ENCODE peak calls at places on chromosomes 5 and 9, in six cellular contexts. N, S, O, H, B and W are unnamed samples.

GRCh38 chr9:113624721-113625120 is 161.2 kb downstream of the RGS3 start:
- DNase-seq in H (no peak), B (no peak), N (no peak), O (no peak), S (no peak), W (no peak)

GRCh38 chr9:950139-950538 is 26.3 kb upstream of the DMRT3 start:
- DNase-seq in B (no peak), O (no peak), S (no peak), H (no peak), N (no peak), W (no peak)

GRCh38 chr5:88877826-88878225 is 5.2 kb downstream of the MEF2C start:
- DNase-seq in B (no peak), N (no peak), H (no peak), S (no peak), O (no peak), W (no peak)

GRCh38 chr5:61371474-61371873 is 39.4 kb downstream of the ZSWIM6 start:
- DNase-seq in S (no peak), B (no peak), H (no peak), N (no peak), O (no peak), W (no peak)

GRCh38 chr9:133701981-133702797 is 36.0 kb downstream of the SARDH start:
- DNase-seq in S (peak), N (no peak), H (no peak), O (no peak), B (peak), W (peak)

GRCh38 chr9:121771418-121771817 is 120.0 kb downstream of the DAB2IP start:
- DNase-seq in H (no peak), S (no peak), B (no peak), N (no peak), O (no peak), W (no peak)

GRCh38 chr5:11398728-11399127 is 505.5 kb downstream of the CTNND2 start:
- DNase-seq in H (no peak), S (no peak), B (no peak), O (no peak), N (no peak), W (no peak)

GRCh38 chr5:44345871-44346270 is 43.3 kb downstream of the FGF10 start:
- DNase-seq in N (no peak), O (no peak), S (no peak), H (no peak), B (no peak), W (no peak)

GRCh38 chr5:74357827-74358226 is 282.7 kb downstream of the ENC1 start:
- DNase-seq in N (peak), S (no peak), H (no peak), B (no peak), O (no peak), W (no peak)

GRCh38 chr5:38420246-38420645 is 136.2 kb downstream of the LIFR start:
- DNase-seq in N (no peak), O (no peak), B (no peak), H (no peak), S (no peak), W (no peak)

GRCh38 chr5:112641515-112642110 is 96.1 kb upstream of the APC start:
- DNase-seq in O (no peak), B (no peak), S (no peak), N (no peak), H (no peak), W (no peak)

GRCh38 chr5:170552486-170553122 is 48.8 kb downstream of the KCNIP1 start:
- DNase-seq in O (no peak), H (peak), S (no peak), N (peak), B (no peak), W (peak)
- TF ChIP-seq CTCF in O (no peak), H (no peak), S (no peak), N (no peak), B (no peak), W (no peak)

GRCh38 chr5:118692811-118693342 is 295.5 kb downstream of the DTWD2 start:
- DNase-seq in H (no peak), O (no peak), B (no peak), S (no peak), N (no peak), W (no peak)
- TF ChIP-seq CTCF in H (no peak), O (no peak), B (no peak), S (no peak), N (no peak), W (no peak)

GRCh38 chr5:139393497-139394122 is 1.3 kb downstream of the PROB1 start:
- DNase-seq in S (peak), B (no peak), H (no peak), O (no peak), N (no peak), W (no peak)

GRCh38 chr5:139391570-139392323 is 2.0 kb upstream of the MZB1 start:
- DNase-seq in N (no peak), S (peak), B (peak), O (no peak), H (no peak), W (no peak)

GRCh38 chr5:139394123-139394653 is 716 bp downstream of the PROB1 start:
- DNase-seq in S (peak), O (no peak), N (no peak), H (no peak), B (peak), W (peak)

GRCh38 chr5:139392324-139392677 is 2.6 kb upstream of the MZB1 start:
- DNase-seq in O (no peak), N (no peak), H (no peak), S (no peak), B (no peak), W (no peak)

GRCh38 chr5:139392678-139393496 is 2.0 kb downstream of the PROB1 start:
- DNase-seq in O (peak), N (no peak), S (peak), B (peak), H (no peak), W (peak)
- TF ChIP-seq CTCF in O (peak), N (peak), S (peak), B (peak), H (no peak), W (no peak)

GRCh38 chr9:3475300-3476020 is 50.3 kb downstream of the RFX3 start:
- DNase-seq in S (peak), B (no peak), O (no peak), N (no peak), H (no peak), W (no peak)
- TF ChIP-seq CTCF in S (no peak), B (no peak), O (no peak), N (no peak), H (no peak), W (no peak)

DNA sequence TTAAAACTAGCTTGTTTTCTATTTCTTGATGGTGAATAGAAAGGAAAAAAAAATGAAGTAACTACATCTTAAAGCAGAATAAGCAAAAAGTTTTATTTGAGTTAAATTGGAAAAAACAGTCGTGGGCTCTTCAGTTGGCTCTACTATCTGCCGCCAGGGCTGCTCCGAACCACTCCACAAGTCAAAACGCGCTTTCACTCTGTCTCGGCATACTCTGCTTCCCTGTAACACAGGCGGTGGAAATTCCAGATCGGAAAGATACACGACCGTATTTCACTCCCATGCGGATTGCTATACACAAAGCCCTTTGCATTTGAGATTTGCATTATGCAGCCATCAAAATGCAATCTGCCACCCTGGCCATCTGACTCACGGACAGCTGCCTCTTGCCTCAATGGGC is 505.6 kb downstream of the IRX1 start:
- DNase-seq in S (no peak), H (no peak), O (no peak), B (no peak), N (no peak), W (no peak)
- TF ChIP-seq CTCF in S (no peak), H (no peak), O (no peak), B (no peak), N (no peak), W (no peak)

GRCh38 chr5:171951218-171951617 is 55.2 kb downstream of the FBXW11 start:
- DNase-seq in N (no peak), S (no peak), H (no peak), B (no peak), O (no peak), W (no peak)

GRCh38 chr5:171945066-171945465 is 61.4 kb downstream of the FBXW11 start:
- DNase-seq in O (no peak), H (no peak), S (no peak), B (no peak), N (no peak), W (no peak)

GRCh38 chr5:171945476-171945875 is 61.0 kb downstream of the FBXW11 start:
- DNase-seq in B (no peak), S (no peak), O (no peak), H (no peak), N (no peak), W (no peak)

GRCh38 chr5:171946382-171946781 is 60.1 kb downstream of the FBXW11 start:
- DNase-seq in N (no peak), S (no peak), B (no peak), H (no peak), O (no peak), W (no peak)
- TF ChIP-seq CTCF in N (peak), S (no peak), B (no peak), H (no peak), O (no peak), W (no peak)

DNA sequence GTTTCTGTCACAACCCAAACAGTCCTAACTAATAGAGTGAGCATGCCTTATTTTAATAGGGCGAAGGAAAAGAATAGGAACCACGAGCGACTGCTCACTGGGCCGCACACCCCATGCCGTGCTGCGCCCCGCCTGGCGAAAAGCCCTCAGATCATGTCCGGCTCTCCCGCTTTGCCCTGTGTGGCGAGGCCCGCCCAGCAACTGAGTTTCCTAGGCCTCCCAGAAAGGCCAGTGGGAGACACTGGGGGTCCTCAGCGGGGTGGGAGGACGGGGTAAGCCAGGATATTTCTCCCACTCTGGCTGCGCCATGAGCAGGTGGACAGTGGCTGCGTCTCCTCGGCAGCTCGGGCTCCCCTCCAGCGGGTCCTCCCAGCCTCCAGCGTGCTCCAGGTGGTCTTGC is 138.0 kb downstream of the GAPVD1 start:
- DNase-seq in O (no peak), B (no peak), N (no peak), S (no peak), H (no peak), W (no peak)
- TF ChIP-seq CTCF in O (no peak), B (no peak), N (no peak), S (no peak), H (no peak), W (no peak)

DNA sequence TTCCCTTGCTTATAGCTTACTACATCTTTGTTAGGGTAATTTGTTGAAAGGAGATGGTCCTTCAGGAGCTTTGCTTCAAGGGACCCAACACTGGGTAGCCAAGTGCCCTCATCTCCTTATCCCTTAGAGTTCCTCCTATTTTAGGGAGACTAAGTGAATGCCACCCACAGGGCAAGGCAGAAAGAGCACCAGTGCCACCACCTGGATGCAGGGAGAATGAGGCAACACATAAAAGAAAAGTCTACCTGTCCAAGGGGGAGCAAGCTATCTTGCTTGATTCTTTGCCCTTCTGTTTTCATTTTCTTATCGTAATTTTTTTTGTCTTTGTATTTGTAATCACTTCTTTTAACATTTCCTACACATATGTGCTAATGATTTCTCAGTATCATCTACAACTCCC is 205.5 kb downstream of the NPR3 start:
- DNase-seq in S (peak), O (no peak), B (no peak), N (no peak), H (no peak), W (no peak)
- TF ChIP-seq CTCF in S (no peak), O (no peak), B (peak), N (peak), H (no peak), W (no peak)

GRCh38 chr5:139650031-139650688 is 2.0 kb downstream of the CXXC5 start:
- DNase-seq in H (peak), B (peak), N (no peak), S (peak), O (no peak), W (no peak)

GRCh38 chr5:139650689-139651501 is 2.7 kb downstream of the CXXC5 start:
- DNase-seq in O (peak), H (peak), B (no peak), N (no peak), S (no peak), W (no peak)

GRCh38 chr5:139647406-139648204 is 544 bp upstream of the CXXC5 start:
- DNase-seq in H (peak), O (peak), S (no peak), B (no peak), N (no peak), W (no peak)

GRCh38 chr5:139648205-139649081 is at the start of gene CXXC5:
- DNase-seq in N (no peak), B (peak), H (peak), O (peak), S (peak), W (peak)

DNA sequence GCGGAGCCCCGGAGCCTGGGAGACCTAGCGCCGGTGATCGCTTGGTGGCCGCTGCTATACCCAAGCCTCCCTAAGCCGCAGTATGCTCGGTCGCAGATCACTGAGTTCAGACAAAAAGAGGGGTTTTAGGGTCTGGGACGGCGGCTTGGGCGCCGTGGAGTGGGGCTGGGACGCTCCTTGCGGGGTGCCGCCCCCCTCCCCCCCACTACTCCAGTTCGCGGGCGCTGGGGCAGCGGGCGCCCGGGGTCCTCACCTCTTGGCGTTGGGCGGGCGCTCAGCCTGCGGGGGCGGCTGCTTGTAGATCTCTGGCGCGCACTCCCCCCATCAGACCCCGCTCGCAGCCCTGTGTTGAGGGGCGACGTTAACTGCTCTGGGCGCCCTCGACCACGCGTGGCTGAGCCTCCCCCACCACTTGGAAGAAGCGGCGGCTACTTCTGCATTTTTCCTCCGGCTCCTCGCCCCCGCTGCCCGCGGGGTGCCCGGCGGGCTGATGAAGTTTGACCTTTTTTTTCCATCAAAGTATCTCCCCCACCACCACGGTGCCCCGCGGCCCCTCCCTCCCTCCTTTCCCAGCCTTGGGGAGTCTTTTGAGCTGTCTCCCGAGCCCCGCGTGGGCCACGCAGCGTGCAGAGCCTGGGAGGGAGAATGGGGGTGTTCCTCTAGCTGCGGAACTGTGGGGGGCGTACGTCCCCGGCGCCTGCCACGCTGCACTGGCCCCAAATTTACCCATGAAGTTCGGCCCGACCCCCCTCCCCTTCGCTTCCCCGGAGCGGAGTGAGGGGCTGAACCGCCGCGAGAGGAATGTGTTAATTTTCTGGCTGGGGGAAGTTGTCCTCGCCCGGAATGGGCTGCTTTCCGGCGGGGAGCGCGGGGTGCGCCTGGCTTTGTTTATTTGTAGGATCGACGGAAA is 1.2 kb downstream of the CXXC5 start:
- DNase-seq in S (peak), N (no peak), B (peak), H (peak), O (no peak), W (no peak)
- TF ChIP-seq CTCF in S (no peak), N (no peak), B (peak), H (no peak), O (no peak), W (no peak)